ENCODE peak calls at places on chromosome 2, in ten cellular contexts. One of them, this sample, is unnamed.
A peak's percentile ranks its signal among the peaks of the same experiment; 100 is the strongest.

GRCh38 chr2:10500601-10501361 is 52.7 kb upstream of the ODC1 start:
- DNase-seq in astrocyte of the spinal cord: no peak
- DNase-seq in A549: no peak
- DNase-seq in AG04449: no peak
- DNase-seq in Peyer's patch: peak; percentile 37
- DNase-seq in osteocyte: no peak
- DNase-seq in sigmoid colon: no peak
- DNase-seq in Calu3: no peak
- DNase-seq in CD4-positive, alpha-beta T cell: no peak
- DNase-seq in lower lobe of right lung: no peak
- DNase-seq in this sample: no peak

GRCh38 chr2:46229134-46230063 is 67.8 kb upstream of the EPAS1 start:
- DNase-seq in osteocyte: no peak
- DNase-seq in sigmoid colon: no peak
- DNase-seq in A549: peak; percentile 53
- DNase-seq in Peyer's patch: peak; percentile 55
- DNase-seq in astrocyte of the spinal cord: peak; percentile 94
- DNase-seq in CD4-positive, alpha-beta T cell: no peak
- DNase-seq in Calu3: peak; percentile 47
- DNase-seq in lower lobe of right lung: no peak
- DNase-seq in AG04449: no peak
- DNase-seq in this sample: no peak

GRCh38 chr2:109680523-109681297 is 66.5 kb downstream of the SOWAHC start:
- DNase-seq in astrocyte of the spinal cord: no peak
- DNase-seq in Peyer's patch: peak; percentile 8
- DNase-seq in lower lobe of right lung: no peak
- DNase-seq in sigmoid colon: no peak
- DNase-seq in A549: no peak
- DNase-seq in AG04449: no peak
- DNase-seq in osteocyte: no peak
- DNase-seq in CD4-positive, alpha-beta T cell: no peak
- DNase-seq in Calu3: no peak
- DNase-seq in this sample: no peak

GRCh38 chr2:216621292-216621691 is 11.9 kb upstream of the IGFBP2 start:
- DNase-seq in osteocyte: no peak
- DNase-seq in AG04449: no peak
- DNase-seq in sigmoid colon: no peak
- DNase-seq in Calu3: no peak
- DNase-seq in Peyer's patch: no peak
- DNase-seq in astrocyte of the spinal cord: no peak
- DNase-seq in A549: no peak
- DNase-seq in CD4-positive, alpha-beta T cell: no peak
- DNase-seq in lower lobe of right lung: no peak
- DNase-seq in this sample: no peak

GRCh38 chr2:63587814-63588384 is 378 bp downstream of the WDPCP start:
- DNase-seq in AG04449: no peak
- DNase-seq in lower lobe of right lung: no peak
- DNase-seq in osteocyte: no peak
- DNase-seq in astrocyte of the spinal cord: no peak
- DNase-seq in Calu3: no peak
- DNase-seq in sigmoid colon: no peak
- DNase-seq in Peyer's patch: no peak
- DNase-seq in CD4-positive, alpha-beta T cell: no peak
- DNase-seq in A549: no peak
- DNase-seq in this sample: peak; percentile 92

GRCh38 chr2:8743261-8743660 is 61.4 kb downstream of the ID2 start:
- DNase-seq in astrocyte of the spinal cord: no peak
- DNase-seq in sigmoid colon: no peak
- DNase-seq in Peyer's patch: no peak
- DNase-seq in CD4-positive, alpha-beta T cell: no peak
- DNase-seq in A549: no peak
- DNase-seq in AG04449: no peak
- DNase-seq in lower lobe of right lung: no peak
- DNase-seq in osteocyte: no peak
- DNase-seq in Calu3: no peak
- DNase-seq in this sample: no peak

GRCh38 chr2:54545700-54546450 is 89.7 kb downstream of the SPTBN1 start:
- DNase-seq in AG04449: no peak
- DNase-seq in astrocyte of the spinal cord: peak; percentile 48
- DNase-seq in lower lobe of right lung: no peak
- DNase-seq in sigmoid colon: no peak
- DNase-seq in CD4-positive, alpha-beta T cell: no peak
- DNase-seq in Calu3: peak; percentile 65
- DNase-seq in A549: peak; percentile 70
- DNase-seq in osteocyte: no peak
- DNase-seq in Peyer's patch: no peak
- DNase-seq in this sample: no peak

GRCh38 chr2:145339646-145340045 is 819.7 kb upstream of the ZEB2 start:
- DNase-seq in sigmoid colon: no peak
- DNase-seq in A549: no peak
- DNase-seq in AG04449: no peak
- DNase-seq in Calu3: no peak
- DNase-seq in astrocyte of the spinal cord: no peak
- DNase-seq in lower lobe of right lung: no peak
- DNase-seq in osteocyte: no peak
- DNase-seq in Peyer's patch: no peak
- DNase-seq in CD4-positive, alpha-beta T cell: no peak
- DNase-seq in this sample: no peak

GRCh38 chr2:28364611-28365010 is 28.0 kb upstream of the FOSL2 start:
- DNase-seq in A549: no peak
- DNase-seq in CD4-positive, alpha-beta T cell: no peak
- DNase-seq in Peyer's patch: no peak
- DNase-seq in astrocyte of the spinal cord: no peak
- DNase-seq in osteocyte: no peak
- DNase-seq in AG04449: no peak
- DNase-seq in Calu3: no peak
- DNase-seq in lower lobe of right lung: no peak
- DNase-seq in sigmoid colon: no peak
- DNase-seq in this sample: no peak

GRCh38 chr2:96526615-96527014 is 9.9 kb upstream of the ARID5A start:
- DNase-seq in osteocyte: no peak
- DNase-seq in Calu3: no peak
- DNase-seq in AG04449: no peak
- DNase-seq in lower lobe of right lung: no peak
- DNase-seq in sigmoid colon: peak; percentile 61
- DNase-seq in CD4-positive, alpha-beta T cell: no peak
- DNase-seq in astrocyte of the spinal cord: no peak
- DNase-seq in A549: no peak
- DNase-seq in Peyer's patch: no peak
- DNase-seq in this sample: no peak

GRCh38 chr2:96528680-96529375 is 7.7 kb upstream of the ARID5A start:
- DNase-seq in lower lobe of right lung: no peak
- DNase-seq in osteocyte: no peak
- DNase-seq in Calu3: no peak
- DNase-seq in Peyer's patch: no peak
- DNase-seq in CD4-positive, alpha-beta T cell: no peak
- DNase-seq in AG04449: no peak
- DNase-seq in A549: no peak
- DNase-seq in astrocyte of the spinal cord: no peak
- DNase-seq in sigmoid colon: no peak
- DNase-seq in this sample: no peak

GRCh38 chr2:96527990-96528679 is 8.4 kb upstream of the ARID5A start:
- DNase-seq in astrocyte of the spinal cord: no peak
- DNase-seq in lower lobe of right lung: peak; percentile 75
- DNase-seq in CD4-positive, alpha-beta T cell: peak; percentile 26
- DNase-seq in sigmoid colon: peak; percentile 84
- DNase-seq in Peyer's patch: peak; percentile 74
- DNase-seq in osteocyte: no peak
- DNase-seq in A549: no peak
- DNase-seq in AG04449: no peak
- DNase-seq in Calu3: no peak
- DNase-seq in this sample: no peak

GRCh38 chr2:96526101-96526591 is 10.4 kb upstream of the ARID5A start:
- DNase-seq in Calu3: no peak
- DNase-seq in A549: no peak
- DNase-seq in Peyer's patch: no peak
- DNase-seq in sigmoid colon: peak; percentile 48
- DNase-seq in lower lobe of right lung: no peak
- DNase-seq in astrocyte of the spinal cord: no peak
- DNase-seq in AG04449: no peak
- DNase-seq in CD4-positive, alpha-beta T cell: no peak
- DNase-seq in osteocyte: no peak
- DNase-seq in this sample: no peak

GRCh38 chr2:96527052-96527964 is 9.2 kb upstream of the ARID5A start:
- DNase-seq in lower lobe of right lung: no peak
- DNase-seq in sigmoid colon: peak; percentile 69
- DNase-seq in Calu3: no peak
- DNase-seq in AG04449: no peak
- DNase-seq in Peyer's patch: peak; percentile 76
- DNase-seq in astrocyte of the spinal cord: no peak
- DNase-seq in A549: no peak
- DNase-seq in CD4-positive, alpha-beta T cell: no peak
- DNase-seq in osteocyte: no peak
- DNase-seq in this sample: no peak
- TF ChIP-seq CTCF in lower lobe of right lung: peak; percentile 37
- TF ChIP-seq CTCF in sigmoid colon: no peak
- TF ChIP-seq CTCF in Calu3: no peak
- TF ChIP-seq CTCF in AG04449: peak; percentile 65
- TF ChIP-seq CTCF in Peyer's patch: no peak
- TF ChIP-seq CTCF in astrocyte of the spinal cord: peak; percentile 55
- TF ChIP-seq CTCF in A549: no peak
- TF ChIP-seq CTCF in CD4-positive, alpha-beta T cell: peak; percentile 43
- TF ChIP-seq CTCF in osteocyte: peak; percentile 46
- TF ChIP-seq CTCF in this sample: peak; percentile 59

GRCh38 chr2:42196070-42196402 is 26.9 kb downstream of the EML4 start:
- DNase-seq in osteocyte: no peak
- DNase-seq in Calu3: no peak
- DNase-seq in sigmoid colon: no peak
- DNase-seq in AG04449: no peak
- DNase-seq in astrocyte of the spinal cord: no peak
- DNase-seq in Peyer's patch: no peak
- DNase-seq in lower lobe of right lung: no peak
- DNase-seq in CD4-positive, alpha-beta T cell: no peak
- DNase-seq in A549: no peak
- DNase-seq in this sample: no peak

GRCh38 chr2:42195559-42195958 is 26.4 kb downstream of the EML4 start:
- DNase-seq in Calu3: no peak
- DNase-seq in AG04449: no peak
- DNase-seq in lower lobe of right lung: no peak
- DNase-seq in osteocyte: no peak
- DNase-seq in sigmoid colon: no peak
- DNase-seq in A549: peak; percentile 45
- DNase-seq in Peyer's patch: no peak
- DNase-seq in astrocyte of the spinal cord: peak; percentile 35
- DNase-seq in CD4-positive, alpha-beta T cell: no peak
- DNase-seq in this sample: no peak

GRCh38 chr2:42197792-42198191 is 28.6 kb downstream of the EML4 start:
- DNase-seq in AG04449: no peak
- DNase-seq in CD4-positive, alpha-beta T cell: no peak
- DNase-seq in lower lobe of right lung: no peak
- DNase-seq in A549: no peak
- DNase-seq in Peyer's patch: no peak
- DNase-seq in Calu3: no peak
- DNase-seq in sigmoid colon: no peak
- DNase-seq in astrocyte of the spinal cord: no peak
- DNase-seq in osteocyte: no peak
- DNase-seq in this sample: no peak

GRCh38 chr2:42198466-42198865 is 29.3 kb downstream of the EML4 start:
- DNase-seq in AG04449: no peak
- DNase-seq in osteocyte: no peak
- DNase-seq in Peyer's patch: no peak
- DNase-seq in Calu3: no peak
- DNase-seq in CD4-positive, alpha-beta T cell: no peak
- DNase-seq in A549: no peak
- DNase-seq in lower lobe of right lung: no peak
- DNase-seq in astrocyte of the spinal cord: no peak
- DNase-seq in sigmoid colon: no peak
- DNase-seq in this sample: no peak

DNA sequence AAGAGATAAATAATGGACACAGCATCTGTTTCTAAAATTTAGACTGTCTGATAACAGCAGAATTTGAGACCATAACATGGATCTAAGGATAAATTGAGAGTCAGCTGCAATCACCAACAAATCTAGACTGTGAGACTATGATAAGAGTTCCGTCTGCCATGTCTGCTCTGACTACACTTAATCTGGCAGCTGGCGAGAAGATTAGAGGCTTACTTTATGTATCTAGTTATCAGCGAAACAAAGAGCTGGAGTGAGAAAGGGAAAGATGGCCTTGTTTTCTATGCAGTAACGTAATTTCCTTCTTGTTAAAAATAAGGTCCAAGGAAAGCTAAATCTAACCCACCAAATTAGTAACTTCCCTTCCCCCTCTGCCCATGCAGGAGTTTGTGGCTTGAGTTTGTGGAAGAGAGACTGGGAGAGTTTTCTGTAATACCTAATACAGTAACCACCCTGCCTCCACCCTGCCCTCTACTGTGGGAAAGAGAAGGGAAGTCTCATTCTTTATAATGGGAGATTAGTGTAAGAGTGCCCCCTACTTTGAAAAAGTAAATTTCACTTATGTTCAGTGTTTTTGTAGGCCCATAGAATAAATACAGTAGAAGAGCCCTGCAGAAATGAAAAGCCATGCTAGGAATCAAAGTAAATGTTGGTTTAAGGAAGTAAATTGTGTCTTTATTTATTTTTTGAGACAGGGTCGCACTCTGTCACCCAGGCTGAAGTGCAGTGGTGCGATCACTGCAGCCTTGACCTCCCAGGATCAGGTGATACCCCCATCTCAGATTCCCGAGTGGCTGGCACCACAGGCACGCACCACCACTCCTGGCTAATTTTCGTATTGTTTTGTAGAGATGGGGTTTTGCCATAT is 27.5 kb downstream of the EML4 start:
- DNase-seq in CD4-positive, alpha-beta T cell: no peak
- DNase-seq in Peyer's patch: peak; percentile 75
- DNase-seq in AG04449: no peak
- DNase-seq in astrocyte of the spinal cord: peak; percentile 68
- DNase-seq in osteocyte: no peak
- DNase-seq in A549: peak; percentile 46
- DNase-seq in sigmoid colon: no peak
- DNase-seq in Calu3: peak; percentile 47
- DNase-seq in lower lobe of right lung: no peak
- DNase-seq in this sample: no peak
- TF ChIP-seq CTCF in CD4-positive, alpha-beta T cell: peak; percentile 92
- TF ChIP-seq CTCF in Peyer's patch: peak; percentile 79
- TF ChIP-seq CTCF in AG04449: peak; percentile 28
- TF ChIP-seq CTCF in astrocyte of the spinal cord: peak; percentile 53
- TF ChIP-seq CTCF in osteocyte: peak; percentile 56
- TF ChIP-seq CTCF in A549: peak; percentile 81
- TF ChIP-seq CTCF in sigmoid colon: peak; percentile 35
- TF ChIP-seq CTCF in Calu3: peak; percentile 47
- TF ChIP-seq CTCF in lower lobe of right lung: peak; percentile 52
- TF ChIP-seq CTCF in this sample: peak; percentile 50

GRCh38 chr2:1136071-1136470 is 185.4 kb downstream of the SNTG2 start:
- DNase-seq in lower lobe of right lung: no peak
- DNase-seq in CD4-positive, alpha-beta T cell: no peak
- DNase-seq in osteocyte: no peak
- DNase-seq in A549: no peak
- DNase-seq in Peyer's patch: no peak
- DNase-seq in AG04449: no peak
- DNase-seq in astrocyte of the spinal cord: no peak
- DNase-seq in Calu3: no peak
- DNase-seq in sigmoid colon: no peak
- DNase-seq in this sample: no peak
- TF ChIP-seq CTCF in lower lobe of right lung: no peak
- TF ChIP-seq CTCF in CD4-positive, alpha-beta T cell: no peak
- TF ChIP-seq CTCF in osteocyte: peak; percentile 46
- TF ChIP-seq CTCF in A549: peak; percentile 5
- TF ChIP-seq CTCF in Peyer's patch: no peak
- TF ChIP-seq CTCF in AG04449: peak; percentile 52
- TF ChIP-seq CTCF in astrocyte of the spinal cord: peak; percentile 40
- TF ChIP-seq CTCF in Calu3: no peak
- TF ChIP-seq CTCF in sigmoid colon: no peak
- TF ChIP-seq CTCF in this sample: no peak

GRCh38 chr2:74576830-74577229 is 22.3 kb downstream of the DOK1 start:
- DNase-seq in Peyer's patch: no peak
- DNase-seq in A549: no peak
- DNase-seq in osteocyte: no peak
- DNase-seq in CD4-positive, alpha-beta T cell: no peak
- DNase-seq in astrocyte of the spinal cord: peak; percentile 48
- DNase-seq in sigmoid colon: peak; percentile 68
- DNase-seq in Calu3: no peak
- DNase-seq in lower lobe of right lung: no peak
- DNase-seq in AG04449: no peak
- DNase-seq in this sample: no peak
- TF ChIP-seq CTCF in Peyer's patch: no peak
- TF ChIP-seq CTCF in A549: no peak
- TF ChIP-seq CTCF in osteocyte: no peak
- TF ChIP-seq CTCF in CD4-positive, alpha-beta T cell: no peak
- TF ChIP-seq CTCF in astrocyte of the spinal cord: peak; percentile 13
- TF ChIP-seq CTCF in sigmoid colon: no peak
- TF ChIP-seq CTCF in Calu3: no peak
- TF ChIP-seq CTCF in lower lobe of right lung: no peak
- TF ChIP-seq CTCF in AG04449: peak; percentile 48
- TF ChIP-seq CTCF in this sample: no peak